ENCODE peak calls at places on chromosome 5, in eight cellular contexts. U is CD4-positive, CD25-positive, alpha-beta regulatory T cell; Q is kidney; P is naive thymus-derived CD4-positive, alpha-beta T cell; I is astrocyte; C is upper lobe of right lung; B is gastrocnemius medialis; Z is uterus. A is an unnamed sample. For H3K36me3 and H3K9me3, the result is how much of the 10 kb centered on the place peaks cover.

GRCh38 chr5:68047035-68047434 is 168.5 kb upstream of the PIK3R1 start:
- DNase-seq in U (no peak), Q (no peak), P (no peak), I (peak), C (no peak), B (no peak), Z (no peak), A (no peak)

GRCh38 chr5:36406023-36406422 is 104.3 kb upstream of the RANBP3L start:
- DNase-seq in U (no peak), Q (no peak), P (no peak), I (no peak), C (no peak), B (no peak), Z (no peak), A (no peak)

GRCh38 chr5:102971693-102972293 is 148.1 kb downstream of the GIN1 start:
- DNase-seq in U (peak), Q (no peak), P (no peak), I (peak), C (no peak), B (no peak), Z (no peak), A (no peak)

GRCh38 chr5:152994040-152994439 is 496.4 kb upstream of the GRIA1 start:
- DNase-seq in U (no peak), Q (no peak), P (no peak), I (no peak), C (no peak), B (no peak), Z (no peak), A (no peak)

GRCh38 chr5:138955013-138955660 is 80.0 kb upstream of the LRRTM2 start:
- DNase-seq in U (no peak), Q (peak), P (no peak), I (no peak), C (no peak), B (peak), Z (no peak), A (no peak)

GRCh38 chr5:111384220-111384619 is 128.1 kb downstream of the STARD4 start:
- DNase-seq in U (no peak), Q (no peak), P (no peak), I (no peak), C (no peak), B (no peak), Z (no peak), A (no peak)

GRCh38 chr5:145557345-145557744 is 277.8 kb downstream of the PRELID2 start:
- DNase-seq in U (no peak), Q (no peak), P (no peak), I (no peak), C (no peak), B (no peak), Z (no peak), A (no peak)

GRCh38 chr5:15203376-15203775 is 296.6 kb upstream of the FBXL7 start:
- DNase-seq in U (no peak), Q (no peak), P (no peak), I (no peak), C (no peak), B (no peak), Z (no peak), A (no peak)

GRCh38 chr5:139061274-139061673 is 136.9 kb downstream of the SIL1 start:
- DNase-seq in U (no peak), Q (peak), P (no peak), I (peak), C (peak), B (peak), Z (peak), A (no peak)

GRCh38 chr5:32326216-32326772 is 13.6 kb upstream of the MTMR12 start:
- DNase-seq in U (no peak), Q (no peak), P (no peak), I (peak), C (no peak), B (no peak), Z (no peak), A (no peak)

GRCh38 chr5:144275329-144275728 is 104.7 kb downstream of the KCTD16 start:
- DNase-seq in U (no peak), Q (no peak), P (no peak), I (no peak), C (no peak), B (no peak), Z (no peak), A (no peak)

DNA sequence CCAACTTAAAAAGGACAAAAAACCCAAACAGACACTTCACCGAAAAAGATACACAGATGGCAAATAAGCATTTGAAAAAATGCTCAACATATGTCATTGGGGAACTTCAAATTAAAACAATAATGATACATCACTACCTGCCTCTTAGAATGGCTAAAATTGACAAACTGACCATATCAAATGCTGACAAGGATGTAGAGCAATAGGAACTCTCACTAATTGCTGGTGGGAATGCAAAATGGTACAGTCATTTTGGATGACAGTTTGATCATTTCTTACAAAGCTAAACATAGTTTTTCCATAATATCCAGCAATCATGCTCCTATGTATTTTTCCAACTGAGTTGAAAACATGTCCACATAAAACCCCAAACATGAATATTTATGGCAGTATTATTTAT is 58.9 kb upstream of the RAPGEF6 start:
- DNase-seq in U (no peak), Q (no peak), P (no peak), I (no peak), C (no peak), B (no peak), Z (no peak), A (no peak)
- H3K36me3 ChIP-seq in U (under half), Q (under half), P (under half), I (under half), C (under half), B (under half), Z (under half), A (under half)

DNA sequence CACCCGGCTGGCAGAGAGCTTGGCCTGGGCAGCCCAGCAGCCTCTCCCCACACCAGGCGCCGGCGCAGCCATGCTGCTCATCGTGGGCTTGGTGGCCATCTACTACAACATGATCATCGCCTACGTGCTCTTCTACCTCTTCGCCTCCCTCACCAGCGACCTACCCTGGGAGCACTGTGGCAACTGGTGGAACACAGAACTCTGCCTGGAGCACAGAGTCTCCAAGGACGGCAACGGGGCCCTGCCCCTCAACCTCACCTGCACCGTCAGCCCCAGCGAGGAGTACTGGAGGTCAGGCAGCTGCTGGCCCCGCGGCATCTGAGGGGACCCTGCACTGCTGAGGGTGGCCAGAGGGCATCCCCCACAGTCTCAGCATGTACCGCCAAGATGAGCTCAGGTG is 7.1 kb downstream of the SLC6A7 start:
- DNase-seq in U (no peak), Q (no peak), P (no peak), I (no peak), C (no peak), B (no peak), Z (no peak), A (no peak)
- H3K9me3 ChIP-seq in U (under half), Q (under half), P (under half), I (under half), C (under half), B (under half), Z (under half), A (under half)

DNA sequence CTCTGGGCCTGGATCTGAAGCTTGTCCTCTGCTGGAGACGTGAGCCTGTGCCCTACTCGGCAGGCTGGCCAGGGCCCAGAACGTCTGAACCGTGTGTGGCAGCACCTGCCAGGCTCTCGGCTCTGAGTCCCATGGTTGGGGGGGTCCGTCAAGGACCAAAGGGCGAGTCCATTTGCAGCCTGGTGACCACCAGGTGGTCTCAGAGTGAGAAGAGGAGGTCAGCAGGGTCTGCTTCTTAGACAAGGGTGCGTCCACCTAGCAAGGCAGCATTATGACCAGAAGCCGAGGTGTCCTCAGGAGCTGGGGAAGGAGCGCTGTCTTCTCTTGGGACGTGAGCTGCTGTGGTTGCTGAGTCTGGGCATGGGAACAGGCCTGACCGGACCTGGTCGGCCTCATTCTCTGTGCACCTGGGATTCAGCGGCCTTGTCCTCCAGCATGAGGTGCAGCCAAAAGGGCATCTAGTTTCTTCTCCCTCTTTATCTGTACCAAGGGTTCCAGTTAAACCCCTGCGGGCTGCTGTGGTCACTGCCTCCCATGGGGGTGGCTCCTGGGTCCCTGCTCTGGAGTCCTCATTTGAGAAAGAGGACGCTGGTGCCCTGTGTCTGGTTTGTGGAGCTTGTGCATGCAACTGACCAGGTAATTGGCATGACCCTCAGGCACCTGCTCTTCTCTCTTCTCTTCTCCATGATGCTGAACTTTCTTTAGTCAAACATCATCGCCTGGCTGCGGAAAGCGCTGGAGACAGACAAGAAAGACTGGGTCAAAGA is 14.4 kb downstream of the EXOC3 start:
- DNase-seq in U (no peak), Q (peak), P (no peak), I (no peak), C (peak), B (no peak), Z (no peak), A (no peak)
- H3K36me3 ChIP-seq in U (half or more), Q (under half), P (under half), I (under half), C (half or more), B (half or more), Z (under half), A (half or more)

DNA sequence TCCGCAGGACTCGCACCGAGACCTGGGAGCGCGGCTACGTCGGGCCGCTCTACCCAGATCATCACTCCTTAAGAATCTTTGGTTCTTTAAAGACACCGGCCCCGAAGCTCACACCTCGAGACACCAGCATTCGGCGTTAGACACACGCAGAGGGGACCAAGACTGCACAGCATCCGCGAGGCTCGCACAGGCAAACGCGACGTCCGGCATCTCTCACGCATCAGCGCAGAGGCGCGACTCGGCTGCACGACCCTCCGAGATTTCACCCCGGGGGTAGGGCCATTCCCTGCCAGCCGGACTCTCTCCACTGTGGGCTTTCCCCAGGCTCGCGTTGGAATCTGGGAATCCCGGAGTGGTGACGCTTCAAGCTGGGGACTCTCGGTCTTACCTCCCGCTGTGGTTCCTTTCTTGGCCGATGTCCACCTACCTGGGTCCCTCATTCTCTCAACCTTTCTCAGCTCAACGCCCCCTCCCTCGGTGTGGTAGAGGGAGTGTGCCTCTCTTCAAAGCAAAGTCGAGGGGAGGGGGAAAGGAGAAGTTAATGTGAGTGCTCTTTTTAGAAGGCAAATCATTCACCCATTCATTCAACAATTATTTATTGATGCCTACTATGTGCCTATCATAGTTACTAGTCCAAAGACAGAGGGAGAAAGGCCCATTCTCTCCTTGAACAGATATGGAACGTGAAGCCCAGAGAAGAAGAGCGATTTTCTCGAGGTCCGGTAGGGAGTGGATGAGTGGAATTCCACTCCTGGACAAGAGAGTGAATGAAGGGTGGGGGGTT is 1.3 kb upstream of the HAND1 start:
- DNase-seq in U (no peak), Q (no peak), P (no peak), I (no peak), C (no peak), B (no peak), Z (no peak), A (no peak)
- H3K9me3 ChIP-seq in U (under half), Q (under half), P (under half), I (under half), C (under half), B (under half), Z (under half), A (under half)

DNA sequence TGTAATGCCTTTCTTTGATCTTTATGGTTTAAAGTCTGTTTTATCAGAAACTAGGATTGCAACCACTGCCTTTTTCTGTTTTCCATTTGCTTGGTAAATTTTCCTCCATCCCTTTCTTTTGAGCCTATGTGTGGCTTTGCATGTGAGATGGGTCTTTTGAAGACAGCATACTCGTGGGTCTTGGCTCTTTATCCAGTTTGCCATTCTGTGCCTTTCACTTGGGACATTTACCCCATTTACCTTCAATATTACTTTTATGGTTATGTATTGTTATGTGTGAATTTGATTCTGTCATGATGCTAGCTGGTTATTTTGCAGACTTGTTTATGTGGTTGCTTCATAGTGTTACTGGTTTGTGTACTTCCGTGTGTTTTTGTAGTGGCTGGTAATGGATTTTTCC is 59.2 kb downstream of the YTHDC2 start:
- DNase-seq in U (no peak), Q (no peak), P (no peak), I (no peak), C (no peak), B (no peak), Z (no peak), A (no peak)
- H3K36me3 ChIP-seq in U (half or more), Q (under half), P (under half), I (under half), C (under half), B (under half), Z (under half), A (under half)

DNA sequence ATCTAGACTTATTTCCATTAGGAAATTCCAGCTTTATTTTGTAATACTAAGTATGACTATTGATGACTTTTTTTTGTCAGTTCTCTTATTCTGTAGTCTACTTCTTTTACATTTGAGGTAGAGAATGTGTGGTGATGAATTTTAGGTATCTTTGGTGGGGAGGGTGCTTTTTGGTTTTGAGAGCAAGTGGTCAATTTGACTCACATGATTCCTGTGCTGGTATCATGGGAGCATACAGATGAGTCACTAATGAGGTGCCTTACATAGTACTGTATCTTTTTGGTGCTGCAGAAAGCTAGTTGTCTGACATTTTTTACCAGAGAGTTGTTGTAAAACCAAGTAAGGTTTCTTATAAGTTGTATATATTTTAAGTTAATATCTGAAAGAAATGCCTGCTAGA is 35.3 kb downstream of the ERBIN start:
- DNase-seq in U (no peak), Q (no peak), P (no peak), I (peak), C (no peak), B (no peak), Z (no peak), A (no peak)
- H3K9me3 ChIP-seq in U (under half), Q (under half), P (under half), I (under half), C (under half), B (under half), Z (under half), A (under half)

GRCh38 chr5:41832430-41832829 is 37.8 kb downstream of the OXCT1 start:
- DNase-seq in U (no peak), Q (no peak), P (no peak), I (no peak), C (no peak), B (no peak), Z (no peak), A (no peak)

GRCh38 chr5:41841325-41841724 is 28.9 kb downstream of the OXCT1 start:
- DNase-seq in U (no peak), Q (no peak), P (no peak), I (no peak), C (no peak), B (no peak), Z (no peak), A (no peak)

GRCh38 chr5:41831155-41831554 is 39.1 kb downstream of the OXCT1 start:
- DNase-seq in U (no peak), Q (no peak), P (no peak), I (no peak), C (no peak), B (no peak), Z (no peak), A (no peak)

GRCh38 chr5:41834506-41834905 is 35.7 kb downstream of the OXCT1 start:
- DNase-seq in U (no peak), Q (no peak), P (no peak), I (no peak), C (no peak), B (no peak), Z (no peak), A (no peak)

DNA sequence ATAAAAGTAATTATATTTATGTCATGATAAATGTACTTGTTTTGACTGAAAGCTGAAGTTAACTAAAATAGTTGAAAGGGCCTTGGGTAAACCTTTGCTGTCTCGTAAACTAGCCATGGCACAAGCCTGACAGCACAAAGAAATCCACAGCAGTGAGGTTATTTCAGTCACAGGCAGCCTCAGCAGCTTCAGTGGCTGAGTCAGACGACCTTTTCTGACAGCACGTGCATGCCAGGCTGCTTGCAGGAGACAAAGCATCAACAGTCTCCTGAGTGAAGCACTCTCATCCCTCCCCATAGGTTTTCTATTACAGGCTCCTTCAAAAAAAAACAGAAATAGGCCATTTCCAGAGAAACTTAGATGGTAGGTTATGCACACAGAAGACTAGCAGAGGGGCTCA is 34.6 kb downstream of the OXCT1 start:
- DNase-seq in U (no peak), Q (peak), P (no peak), I (peak), C (no peak), B (peak), Z (peak), A (no peak)
- H3K36me3 ChIP-seq in U (half or more), Q (under half), P (under half), I (under half), C (under half), B (under half), Z (under half), A (under half)

DNA sequence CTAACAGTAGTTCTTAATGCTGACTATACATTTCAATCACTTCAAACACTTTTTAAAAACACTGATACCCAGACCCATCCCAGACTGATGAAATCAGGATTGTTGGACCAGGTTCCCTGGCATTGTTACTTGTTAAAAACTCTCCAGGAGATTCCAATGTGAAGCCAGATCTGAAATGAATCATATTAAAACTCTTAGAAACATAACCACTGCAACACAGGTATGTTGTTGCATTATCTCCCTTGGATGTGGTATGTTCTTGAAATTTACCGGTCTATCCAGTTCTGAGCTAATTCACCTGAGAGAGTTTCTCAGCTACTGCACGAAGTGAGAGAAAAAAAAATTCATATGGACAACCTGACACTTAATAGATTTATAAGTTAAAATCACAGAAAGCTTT is 21.8 kb downstream of the MEF2C start:
- DNase-seq in U (no peak), Q (no peak), P (no peak), I (no peak), C (no peak), B (no peak), Z (no peak), A (no peak)
- H3K9me3 ChIP-seq in U (under half), Q (under half), P (under half), I (under half), C (under half), B (under half), Z (under half), A (under half)